ENCODE peak calls at places on chromosomes 16 and 17, in eight cellular contexts. E is MM.1S, F is neural progenitor cell, O is GM23248, V is HCT116, Y is PC-3, G is SK-N-SH, C is hepatocyte. W is an unnamed sample. For H3K27me3, the result is how much of the 10 kb centered on the place peaks cover.

GRCh38 chr16:23465179-23465578 is 12.2 kb upstream of the COG7 start:
- DNase-seq in E (no peak), F (no peak), O (no peak), V (no peak), Y (no peak), G (no peak), C (no peak), W (no peak)

GRCh38 chr17:2737693-2738092 is 11.8 kb downstream of the CCDC92B start:
- DNase-seq in E (no peak), F (no peak), O (no peak), V (no peak), Y (no peak), G (no peak), C (no peak), W (no peak)

GRCh38 chr16:1183235-1183907 is 30.5 kb downstream of the CACNA1H start:
- DNase-seq in E (no peak), F (peak), O (peak), V (no peak), Y (no peak), G (peak), C (peak), W (no peak)

GRCh38 chr16:85091522-85091910 is 20.8 kb downstream of the CIBAR2 start:
- DNase-seq in E (no peak), F (no peak), O (no peak), V (no peak), Y (no peak), G (peak), C (no peak), W (no peak)

GRCh38 chr16:27073733-27074132 is 7.0 kb downstream of the C16orf82 start:
- DNase-seq in E (no peak), F (no peak), O (no peak), V (no peak), Y (no peak), G (no peak), C (no peak), W (no peak)

GRCh38 chr17:10116676-10117075 is 81.7 kb downstream of the GAS7 start:
- DNase-seq in E (no peak), F (no peak), O (no peak), V (no peak), Y (no peak), G (no peak), C (no peak), W (no peak)

GRCh38 chr17:76687278-76688164 is 23.2 kb downstream of the MXRA7 start:
- DNase-seq in E (no peak), F (no peak), O (peak), V (no peak), Y (no peak), G (no peak), C (no peak), W (no peak)

GRCh38 chr17:9529033-9529748 is 46.4 kb downstream of the STX8 start:
- DNase-seq in E (no peak), F (peak), O (peak), V (no peak), Y (peak), G (peak), C (peak), W (peak)

GRCh38 chr16:11118479-11118878 is 137.5 kb downstream of the SOCS1 start:
- DNase-seq in E (no peak), F (no peak), O (peak), V (no peak), Y (no peak), G (no peak), C (no peak), W (no peak)

GRCh38 chr17:17738901-17739300 is 57.6 kb downstream of the RAI1 start:
- DNase-seq in E (no peak), F (no peak), O (peak), V (no peak), Y (no peak), G (no peak), C (peak), W (no peak)

GRCh38 chr17:30173649-30174048 is 57.0 kb downstream of the NSRP1 start:
- DNase-seq in E (peak), F (no peak), O (no peak), V (no peak), Y (no peak), G (no peak), C (no peak), W (no peak)

GRCh38 chr17:77636835-77637806 is 321.4 kb upstream of the TNRC6C start:
- DNase-seq in E (no peak), F (no peak), O (no peak), V (no peak), Y (no peak), G (no peak), C (no peak), W (no peak)

GRCh38 chr17:34579979-34580684 is 750 bp downstream of the TMEM132E start:
- DNase-seq in E (peak), F (peak), O (peak), V (no peak), Y (no peak), G (peak), C (peak), W (peak)

GRCh38 chr17:6453279-6454024 is 9.2 kb downstream of the PIMREG start:
- DNase-seq in E (no peak), F (no peak), O (no peak), V (no peak), Y (no peak), G (peak), C (no peak), W (no peak)

GRCh38 chr17:61757168-61757567 is 106.2 kb downstream of the BRIP1 start:
- DNase-seq in E (peak), F (no peak), O (no peak), V (no peak), Y (no peak), G (no peak), C (no peak), W (no peak)

GRCh38 chr17:77320046-77320445 is 179.3 kb downstream of the SEC14L1 start:
- DNase-seq in E (peak), F (no peak), O (peak), V (no peak), Y (no peak), G (peak), C (no peak), W (no peak)

GRCh38 chr16:1820096-1820972 is 6.3 kb downstream of the HAGH start:
- DNase-seq in E (no peak), F (no peak), O (no peak), V (no peak), Y (no peak), G (no peak), C (no peak), W (no peak)

GRCh38 chr16:84976644-84977400 is 34.5 kb downstream of the ZDHHC7 start:
- DNase-seq in E (no peak), F (no peak), O (no peak), V (no peak), Y (no peak), G (no peak), C (peak), W (no peak)

GRCh38 chr16:82016268-82016667 is 5.0 kb upstream of the SDR42E1 start:
- DNase-seq in E (peak), F (no peak), O (peak), V (peak), Y (peak), G (peak), C (peak), W (peak)

GRCh38 chr16:84284168-84284722 is 10.4 kb upstream of the WFDC1 start:
- DNase-seq in E (no peak), F (peak), O (peak), V (no peak), Y (no peak), G (peak), C (peak), W (peak)

GRCh38 chr17:40548982-40549680 is 16.1 kb downstream of the CCR7 start:
- DNase-seq in E (no peak), F (no peak), O (peak), V (no peak), Y (peak), G (peak), C (no peak), W (no peak)

GRCh38 chr17:40813804-40814203 is 8.6 kb downstream of the KRT10 start:
- DNase-seq in E (no peak), F (no peak), O (peak), V (no peak), Y (peak), G (no peak), C (no peak), W (no peak)

GRCh38 chr17:45414997-45415881 is 17.4 kb downstream of the ARHGAP27 start:
- DNase-seq in E (no peak), F (no peak), O (no peak), V (no peak), Y (peak), G (no peak), C (no peak), W (no peak)

GRCh38 chr17:60601443-60602384 is 1.7 kb downstream of the PPM1D start:
- DNase-seq in E (peak), F (peak), O (peak), V (peak), Y (peak), G (peak), C (peak), W (peak)

GRCh38 chr17:17050346-17051345 is 8.4 kb downstream of the MPRIP start:
- DNase-seq in E (no peak), F (no peak), O (no peak), V (no peak), Y (no peak), G (no peak), C (no peak), W (no peak)

GRCh38 chr17:74270333-74270732 is 3.7 kb upstream of the DNAI2 start:
- DNase-seq in E (no peak), F (no peak), O (no peak), V (no peak), Y (no peak), G (no peak), C (no peak), W (no peak)

GRCh38 chr17:78528541-78528940 is 48.7 kb downstream of the DNAH17 start:
- DNase-seq in E (no peak), F (peak), O (no peak), V (no peak), Y (no peak), G (no peak), C (no peak), W (no peak)

GRCh38 chr16:77298638-77299360 is 99.6 kb downstream of the SYCE1L start:
- DNase-seq in E (no peak), F (no peak), O (peak), V (no peak), Y (peak), G (no peak), C (peak), W (no peak)

GRCh38 chr17:27282054-27282501 is 11.8 kb upstream of the WSB1 start:
- DNase-seq in E (peak), F (no peak), O (peak), V (no peak), Y (no peak), G (no peak), C (no peak), W (no peak)

GRCh38 chr16:68784226-68784625 is 47.1 kb downstream of the CDH1 start:
- DNase-seq in E (no peak), F (no peak), O (no peak), V (no peak), Y (no peak), G (no peak), C (no peak), W (no peak)

GRCh38 chr17:58189436-58190146 is 2.9 kb upstream of the EPX start:
- DNase-seq in E (no peak), F (no peak), O (peak), V (peak), Y (peak), G (peak), C (no peak), W (no peak)

GRCh38 chr16:48330847-48331204 is 54.4 kb downstream of the SIAH1 start:
- DNase-seq in E (no peak), F (no peak), O (no peak), V (no peak), Y (no peak), G (no peak), C (no peak), W (no peak)

GRCh38 chr17:65918450-65918849 is 273.5 kb downstream of the CEP112 start:
- DNase-seq in E (no peak), F (no peak), O (no peak), V (no peak), Y (no peak), G (no peak), C (no peak), W (no peak)

GRCh38 chr17:82696916-82697807 is 1.3 kb downstream of the RAB40B start:
- DNase-seq in E (no peak), F (peak), O (peak), V (no peak), Y (no peak), G (peak), C (peak), W (peak)

GRCh38 chr17:4956493-4957061 is 5.7 kb downstream of the ENO3 start:
- DNase-seq in E (peak), F (peak), O (no peak), V (no peak), Y (no peak), G (no peak), C (no peak), W (peak)
- TF ChIP-seq EZH2phosphoT487 in E (no peak), F (no peak), O (no peak), V (no peak), Y (no peak), G (no peak), C (no peak), W (no peak)

GRCh38 chr17:59381716-59382570 is 50.5 kb downstream of the YPEL2 start:
- DNase-seq in E (no peak), F (no peak), O (peak), V (no peak), Y (no peak), G (no peak), C (no peak), W (no peak)

GRCh38 chr17:59377410-59377809 is 46.0 kb downstream of the YPEL2 start:
- DNase-seq in E (no peak), F (no peak), O (peak), V (no peak), Y (no peak), G (peak), C (no peak), W (no peak)

GRCh38 chr17:59383893-59384292 is 52.4 kb downstream of the YPEL2 start:
- DNase-seq in E (no peak), F (no peak), O (no peak), V (no peak), Y (no peak), G (no peak), C (no peak), W (no peak)

GRCh38 chr17:59378621-59379194 is 47.3 kb downstream of the YPEL2 start:
- DNase-seq in E (no peak), F (no peak), O (peak), V (no peak), Y (no peak), G (no peak), C (no peak), W (no peak)

DNA sequence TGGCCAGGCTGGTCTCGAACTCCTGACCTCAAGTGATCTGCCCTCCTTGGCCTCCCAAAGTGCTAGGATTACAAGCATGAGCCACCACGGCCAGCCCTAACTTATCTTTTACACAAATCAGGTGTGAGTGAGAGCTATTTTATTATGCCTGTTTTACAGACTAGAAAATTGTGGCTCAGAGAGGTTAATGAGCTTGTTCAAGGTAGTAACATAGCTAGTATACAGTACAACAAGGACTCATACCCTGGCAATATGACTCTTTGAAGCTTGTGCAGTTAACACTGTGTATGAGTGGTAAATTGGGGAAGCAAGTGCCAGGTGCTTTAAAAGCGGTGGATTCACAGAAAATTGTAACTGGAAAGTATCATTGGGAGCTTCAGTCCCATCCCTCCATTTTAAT is 49.0 kb downstream of the YPEL2 start:
- DNase-seq in E (no peak), F (no peak), O (no peak), V (no peak), Y (no peak), G (no peak), C (no peak), W (no peak)
- H3K27ac ChIP-seq in E (no peak), F (no peak), O (no peak), V (no peak), Y (no peak), G (no peak), C (no peak), W (no peak)

GRCh38 chr17:49959183-49959935 is 9.6 kb upstream of the DLX4 start:
- DNase-seq in E (no peak), F (no peak), O (peak), V (peak), Y (peak), G (no peak), C (no peak), W (peak)
- H3K27me3 ChIP-seq in E (half or more), F (half or more), O (under half), V (under half), Y (under half), G (half or more), C (under half), W (under half)

DNA sequence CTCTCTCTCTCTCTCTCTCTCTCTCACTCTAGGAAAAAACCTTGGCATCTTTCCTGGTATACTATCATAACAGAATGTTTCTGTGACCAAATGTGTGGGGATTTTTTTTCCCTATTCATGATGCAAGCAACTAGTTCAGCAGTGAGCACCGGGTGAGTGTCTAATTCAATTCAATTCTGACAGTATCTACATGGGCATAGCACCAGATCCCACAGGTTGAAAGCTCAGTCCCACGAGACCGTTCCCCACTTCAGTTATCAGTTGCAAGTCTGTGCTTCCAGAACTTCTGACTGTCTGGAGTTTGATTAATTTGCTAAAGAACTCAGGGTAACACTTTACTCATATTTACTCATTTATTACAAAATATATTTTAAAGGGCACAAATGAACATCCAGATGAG is 504.3 kb upstream of the CDH8 start:
- DNase-seq in E (no peak), F (no peak), O (no peak), V (no peak), Y (no peak), G (no peak), C (peak), W (no peak)
- TF ChIP-seq EZH2phosphoT487 in E (no peak), F (no peak), O (no peak), V (no peak), Y (no peak), G (no peak), C (no peak), W (no peak)

GRCh38 chr16:70294385-70295029 is 4.5 kb upstream of the DDX19B start:
- DNase-seq in E (no peak), F (no peak), O (no peak), V (no peak), Y (no peak), G (no peak), C (no peak), W (peak)

GRCh38 chr16:70290949-70291519 is 1.7 kb upstream of the AARS1 start:
- DNase-seq in E (no peak), F (no peak), O (no peak), V (no peak), Y (no peak), G (no peak), C (no peak), W (no peak)

DNA sequence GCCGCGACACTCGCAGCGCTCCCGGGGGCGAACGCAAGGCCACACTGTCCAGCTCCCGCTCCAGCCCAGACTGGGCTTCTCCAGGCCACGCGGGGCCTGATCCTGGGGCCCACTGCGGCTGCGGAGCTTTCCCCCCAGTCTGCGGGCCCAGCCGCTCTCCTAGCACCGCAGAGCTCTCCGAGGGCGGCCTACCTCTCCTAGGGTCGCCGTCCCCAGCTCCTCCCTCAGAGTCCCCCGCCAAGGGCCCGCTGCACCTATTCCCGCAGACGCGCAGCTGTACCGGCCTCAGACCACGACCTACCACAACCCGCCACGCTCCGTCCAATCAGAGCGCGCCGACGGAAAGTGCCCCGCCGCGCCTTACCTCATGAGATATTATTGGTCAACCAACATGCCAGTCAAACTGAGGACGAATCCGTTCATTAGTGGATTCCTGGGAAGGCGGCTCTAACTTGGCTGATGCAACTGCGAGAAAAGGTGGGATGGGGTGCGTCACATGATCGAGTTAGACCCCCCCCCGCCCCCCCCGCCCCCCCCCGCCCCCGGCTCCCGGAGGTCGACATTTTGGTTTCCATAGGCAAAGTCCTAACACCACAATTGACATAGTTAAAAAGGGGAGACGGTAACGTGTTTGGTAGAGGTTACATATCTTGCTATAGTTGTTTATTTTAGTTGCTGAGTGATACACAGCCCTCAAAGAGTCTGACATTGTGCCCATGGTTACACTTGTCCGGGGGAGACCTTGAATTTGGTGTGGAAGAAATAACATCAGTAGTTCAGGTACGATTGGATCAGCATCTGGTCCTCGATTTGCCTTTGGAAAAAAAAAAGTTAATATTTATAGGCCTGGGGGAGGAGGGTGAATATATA is at the start of gene AARS1:
- DNase-seq in E (peak), F (peak), O (peak), V (peak), Y (peak), G (peak), C (peak), W (peak)
- H3K27ac ChIP-seq in E (peak), F (peak), O (peak), V (peak), Y (peak), G (peak), C (peak), W (peak)

GRCh38 chr16:66300501-66300900 is 66.0 kb upstream of the CDH5 start:
- DNase-seq in E (no peak), F (no peak), O (no peak), V (no peak), Y (no peak), G (no peak), C (no peak), W (no peak)

GRCh38 chr16:66299349-66299748 is 67.1 kb upstream of the CDH5 start:
- DNase-seq in E (no peak), F (no peak), O (no peak), V (no peak), Y (no peak), G (no peak), C (no peak), W (no peak)

GRCh38 chr16:66300037-66300436 is 66.5 kb upstream of the CDH5 start:
- DNase-seq in E (no peak), F (no peak), O (no peak), V (no peak), Y (no peak), G (no peak), C (no peak), W (no peak)

GRCh38 chr16:66298006-66298405 is 68.5 kb upstream of the CDH5 start:
- DNase-seq in E (no peak), F (peak), O (no peak), V (no peak), Y (no peak), G (no peak), C (no peak), W (no peak)

DNA sequence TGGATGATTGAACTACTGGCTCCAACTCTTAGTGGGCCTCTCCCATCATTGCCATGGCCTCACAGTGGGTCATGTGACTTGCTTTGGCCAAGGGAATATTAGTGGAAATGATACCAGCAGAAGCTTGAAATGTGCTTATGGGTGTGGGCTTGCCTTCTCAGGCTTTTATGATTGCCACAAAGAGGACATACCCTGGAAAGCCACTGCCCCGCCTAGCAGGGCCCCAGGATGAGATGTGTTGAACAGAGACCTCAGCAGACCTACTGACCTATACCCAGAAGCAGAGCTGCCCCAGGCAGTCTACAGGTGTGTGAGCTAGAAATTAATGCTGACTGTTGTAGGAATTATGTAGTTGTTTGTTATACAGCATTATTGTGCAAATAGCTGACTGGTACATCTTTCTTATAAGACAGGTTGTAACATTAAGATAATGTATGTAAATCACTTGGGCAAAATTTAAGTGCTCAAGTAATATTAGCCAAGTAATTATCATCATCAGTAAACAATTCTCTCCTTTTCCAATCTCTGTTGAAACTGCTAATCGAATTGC is 67.8 kb upstream of the CDH5 start:
- DNase-seq in E (no peak), F (no peak), O (no peak), V (no peak), Y (no peak), G (no peak), C (no peak), W (no peak)
- H3K27me3 ChIP-seq in E (under half), F (under half), O (half or more), V (half or more), Y (under half), G (under half), C (under half), W (under half)